ENCODE peak calls at places on chromosomes 7 and 10, in six cellular contexts. J is SW480, G is T1000, Q is brain pericyte, L is OCI-M1, Z is AG04450. P is an unnamed sample.

GRCh38 chr7:27897001-27897400 is 157.0 kb downstream of the TAX1BP1 start:
- DNase-seq in G (no peak), Q (no peak), J (peak), L (no peak), Z (peak), P (no peak)

GRCh38 chr7:1454471-1455065 is 4.7 kb downstream of the MICALL2 start:
- DNase-seq in L (no peak), J (no peak), Q (no peak), G (no peak), Z (no peak), P (no peak)

GRCh38 chr10:76114556-76114955 is 683.1 kb downstream of the LRMDA start:
- DNase-seq in Q (no peak), Z (no peak), G (no peak), J (no peak), L (no peak), P (no peak)

GRCh38 chr10:97456686-97457065 is 10.7 kb downstream of the ZDHHC16 start:
- DNase-seq in G (no peak), Z (no peak), J (no peak), L (no peak), Q (no peak), P (no peak)

GRCh38 chr7:101124376-101125056 is 2.4 kb upstream of the SERPINE1 start:
- DNase-seq in L (peak), J (peak), Z (peak), Q (peak), G (peak), P (peak)

GRCh38 chr10:65133652-65134051 is 1612.5 kb downstream of the REEP3 start:
- DNase-seq in Q (no peak), G (no peak), L (no peak), Z (no peak), J (no peak), P (no peak)

GRCh38 chr10:70378122-70378521 is 4.3 kb downstream of the LRRC20 start:
- DNase-seq in Z (peak), Q (no peak), G (peak), J (peak), L (no peak), P (no peak)

GRCh38 chr10:69600761-69601330 is 27.6 kb upstream of the NEUROG3 start:
- DNase-seq in G (no peak), Z (no peak), J (no peak), Q (no peak), L (no peak), P (no peak)

GRCh38 chr7:142626420-142627035 is 122.7 kb upstream of the PRSS1 start:
- DNase-seq in Q (no peak), Z (no peak), J (peak), L (peak), G (no peak), P (peak)

GRCh38 chr7:106668853-106669539 is 8.0 kb upstream of the CCDC71L start:
- DNase-seq in G (no peak), Q (no peak), J (no peak), L (no peak), Z (no peak), P (no peak)